ENCODE peak calls at places on chromosomes 5 and 9, in seven cellular contexts. One of them, this sample, is unnamed.

GRCh38 chr9:132370592-132370991 is 15.8 kb upstream of the SETX start:
- DNase-seq in activated CD8-positive, alpha-beta T cell treated with anti-CD3 and anti-CD28 coated beads for 36 hours: no peak
- DNase-seq in OCI-M1: no peak
- DNase-seq in NAMALWA: no peak
- DNase-seq in GM12865: no peak
- DNase-seq in epithelial cell of esophagus: no peak
- DNase-seq in T-helper 1 cell: no peak
- DNase-seq in this sample: no peak

GRCh38 chr5:157554180-157555030 is 21.2 kb downstream of the ADAM19 start:
- DNase-seq in OCI-M1: no peak
- DNase-seq in T-helper 1 cell: no peak
- DNase-seq in activated CD8-positive, alpha-beta T cell treated with anti-CD3 and anti-CD28 coated beads for 36 hours: no peak
- DNase-seq in GM12865: peak; percentile 52
- DNase-seq in NAMALWA: no peak
- DNase-seq in epithelial cell of esophagus: no peak
- DNase-seq in this sample: no peak

GRCh38 chr5:142036918-142037317 is 24.1 kb upstream of the GNPDA1 start:
- DNase-seq in NAMALWA: no peak
- DNase-seq in GM12865: no peak
- DNase-seq in T-helper 1 cell: no peak
- DNase-seq in epithelial cell of esophagus: no peak
- DNase-seq in OCI-M1: no peak
- DNase-seq in activated CD8-positive, alpha-beta T cell treated with anti-CD3 and anti-CD28 coated beads for 36 hours: no peak
- DNase-seq in this sample: no peak

GRCh38 chr9:134174073-134174449 is 9.7 kb upstream of the RNU6ATAC start:
- DNase-seq in T-helper 1 cell: no peak
- DNase-seq in activated CD8-positive, alpha-beta T cell treated with anti-CD3 and anti-CD28 coated beads for 36 hours: no peak
- DNase-seq in NAMALWA: peak; percentile 66
- DNase-seq in epithelial cell of esophagus: no peak
- DNase-seq in OCI-M1: no peak
- DNase-seq in GM12865: no peak
- DNase-seq in this sample: no peak

GRCh38 chr9:123629531-123629930 is 273.5 kb downstream of the CRB2 start:
- DNase-seq in OCI-M1: no peak
- DNase-seq in T-helper 1 cell: no peak
- DNase-seq in epithelial cell of esophagus: no peak
- DNase-seq in activated CD8-positive, alpha-beta T cell treated with anti-CD3 and anti-CD28 coated beads for 36 hours: no peak
- DNase-seq in GM12865: no peak
- DNase-seq in NAMALWA: no peak
- DNase-seq in this sample: no peak

GRCh38 chr9:70080481-70081119 is 37.0 kb downstream of the MAMDC2 start:
- DNase-seq in epithelial cell of esophagus: no peak
- DNase-seq in NAMALWA: no peak
- DNase-seq in T-helper 1 cell: no peak
- DNase-seq in OCI-M1: no peak
- DNase-seq in activated CD8-positive, alpha-beta T cell treated with anti-CD3 and anti-CD28 coated beads for 36 hours: no peak
- DNase-seq in GM12865: no peak
- DNase-seq in this sample: peak; percentile 52

GRCh38 chr9:124505006-124505900 is 1.9 kb downstream of the NR5A1 start:
- DNase-seq in OCI-M1: no peak
- DNase-seq in GM12865: no peak
- DNase-seq in activated CD8-positive, alpha-beta T cell treated with anti-CD3 and anti-CD28 coated beads for 36 hours: no peak
- DNase-seq in NAMALWA: no peak
- DNase-seq in epithelial cell of esophagus: no peak
- DNase-seq in T-helper 1 cell: no peak
- DNase-seq in this sample: no peak

GRCh38 chr5:157143127-157143959 is 678 bp upstream of the MED7 start:
- DNase-seq in activated CD8-positive, alpha-beta T cell treated with anti-CD3 and anti-CD28 coated beads for 36 hours: peak; percentile 84
- DNase-seq in GM12865: peak; percentile 71
- DNase-seq in OCI-M1: peak; percentile 79
- DNase-seq in NAMALWA: peak; percentile 16
- DNase-seq in T-helper 1 cell: peak; percentile 64
- DNase-seq in epithelial cell of esophagus: peak; percentile 14
- DNase-seq in this sample: peak; percentile 34

GRCh38 chr5:62460578-62460983 is 48.0 kb downstream of the IPO11 start:
- DNase-seq in OCI-M1: peak; percentile 74
- DNase-seq in GM12865: peak; percentile 56
- DNase-seq in activated CD8-positive, alpha-beta T cell treated with anti-CD3 and anti-CD28 coated beads for 36 hours: no peak
- DNase-seq in epithelial cell of esophagus: peak; percentile 45
- DNase-seq in T-helper 1 cell: peak; percentile 29
- DNase-seq in NAMALWA: peak; percentile 79
- DNase-seq in this sample: peak; percentile 48

GRCh38 chr9:134434896-134435506 is 108.7 kb downstream of the RXRA start:
- DNase-seq in activated CD8-positive, alpha-beta T cell treated with anti-CD3 and anti-CD28 coated beads for 36 hours: no peak
- DNase-seq in epithelial cell of esophagus: peak; percentile 88
- DNase-seq in T-helper 1 cell: no peak
- DNase-seq in GM12865: no peak
- DNase-seq in OCI-M1: peak; percentile 73
- DNase-seq in NAMALWA: no peak
- DNase-seq in this sample: peak; percentile 98

GRCh38 chr5:57841671-57842375 is 359.2 kb upstream of the ACTBL2 start:
- DNase-seq in T-helper 1 cell: no peak
- DNase-seq in activated CD8-positive, alpha-beta T cell treated with anti-CD3 and anti-CD28 coated beads for 36 hours: no peak
- DNase-seq in NAMALWA: no peak
- DNase-seq in GM12865: no peak
- DNase-seq in OCI-M1: no peak
- DNase-seq in epithelial cell of esophagus: peak; percentile 100
- DNase-seq in this sample: peak; percentile 99

GRCh38 chr9:2210201-2210600 is 195.1 kb downstream of the SMARCA2 start:
- DNase-seq in NAMALWA: no peak
- DNase-seq in activated CD8-positive, alpha-beta T cell treated with anti-CD3 and anti-CD28 coated beads for 36 hours: no peak
- DNase-seq in epithelial cell of esophagus: peak; percentile 29
- DNase-seq in T-helper 1 cell: no peak
- DNase-seq in OCI-M1: no peak
- DNase-seq in GM12865: no peak
- DNase-seq in this sample: no peak

GRCh38 chr9:26669641-26670040 is 223.0 kb downstream of the CAAP1 start:
- DNase-seq in NAMALWA: peak; percentile 4
- DNase-seq in OCI-M1: peak; percentile 40
- DNase-seq in epithelial cell of esophagus: no peak
- DNase-seq in activated CD8-positive, alpha-beta T cell treated with anti-CD3 and anti-CD28 coated beads for 36 hours: no peak
- DNase-seq in GM12865: no peak
- DNase-seq in T-helper 1 cell: no peak
- DNase-seq in this sample: no peak

GRCh38 chr5:176798949-176799348 is 11.4 kb upstream of the UNC5A start:
- DNase-seq in NAMALWA: no peak
- DNase-seq in epithelial cell of esophagus: no peak
- DNase-seq in GM12865: no peak
- DNase-seq in OCI-M1: no peak
- DNase-seq in T-helper 1 cell: no peak
- DNase-seq in activated CD8-positive, alpha-beta T cell treated with anti-CD3 and anti-CD28 coated beads for 36 hours: no peak
- DNase-seq in this sample: no peak

GRCh38 chr5:58860680-58861079 is 277.8 kb downstream of the RAB3C start:
- DNase-seq in NAMALWA: no peak
- DNase-seq in OCI-M1: peak; percentile 79
- DNase-seq in epithelial cell of esophagus: no peak
- DNase-seq in activated CD8-positive, alpha-beta T cell treated with anti-CD3 and anti-CD28 coated beads for 36 hours: no peak
- DNase-seq in T-helper 1 cell: no peak
- DNase-seq in GM12865: no peak
- DNase-seq in this sample: no peak

GRCh38 chr9:16100596-16101091 is 547.8 kb downstream of the CCDC171 start:
- DNase-seq in GM12865: no peak
- DNase-seq in NAMALWA: no peak
- DNase-seq in epithelial cell of esophagus: no peak
- DNase-seq in T-helper 1 cell: no peak
- DNase-seq in OCI-M1: no peak
- DNase-seq in activated CD8-positive, alpha-beta T cell treated with anti-CD3 and anti-CD28 coated beads for 36 hours: no peak
- DNase-seq in this sample: no peak

GRCh38 chr5:6472792-6473191 is 24.1 kb downstream of the UBE2QL1 start:
- DNase-seq in NAMALWA: no peak
- DNase-seq in activated CD8-positive, alpha-beta T cell treated with anti-CD3 and anti-CD28 coated beads for 36 hours: no peak
- DNase-seq in OCI-M1: no peak
- DNase-seq in GM12865: no peak
- DNase-seq in T-helper 1 cell: no peak
- DNase-seq in epithelial cell of esophagus: no peak
- DNase-seq in this sample: no peak

GRCh38 chr9:124471761-124472160 is 21.5 kb downstream of the ADGRD2 start:
- DNase-seq in OCI-M1: no peak
- DNase-seq in T-helper 1 cell: no peak
- DNase-seq in epithelial cell of esophagus: no peak
- DNase-seq in GM12865: no peak
- DNase-seq in NAMALWA: no peak
- DNase-seq in activated CD8-positive, alpha-beta T cell treated with anti-CD3 and anti-CD28 coated beads for 36 hours: no peak
- DNase-seq in this sample: no peak

GRCh38 chr9:126880947-126881332 is 20.5 kb downstream of the ZBTB34 start:
- DNase-seq in NAMALWA: no peak
- DNase-seq in epithelial cell of esophagus: no peak
- DNase-seq in OCI-M1: no peak
- DNase-seq in activated CD8-positive, alpha-beta T cell treated with anti-CD3 and anti-CD28 coated beads for 36 hours: no peak
- DNase-seq in T-helper 1 cell: no peak
- DNase-seq in GM12865: no peak
- DNase-seq in this sample: no peak

GRCh38 chr5:145867806-145868205 is 5.0 kb downstream of the GRXCR2 start:
- DNase-seq in GM12865: no peak
- DNase-seq in T-helper 1 cell: no peak
- DNase-seq in epithelial cell of esophagus: no peak
- DNase-seq in OCI-M1: peak; percentile 55
- DNase-seq in activated CD8-positive, alpha-beta T cell treated with anti-CD3 and anti-CD28 coated beads for 36 hours: no peak
- DNase-seq in NAMALWA: no peak
- DNase-seq in this sample: no peak

GRCh38 chr5:122368845-122369244 is 56.8 kb downstream of the SNCAIP start:
- DNase-seq in NAMALWA: no peak
- DNase-seq in activated CD8-positive, alpha-beta T cell treated with anti-CD3 and anti-CD28 coated beads for 36 hours: no peak
- DNase-seq in epithelial cell of esophagus: no peak
- DNase-seq in T-helper 1 cell: no peak
- DNase-seq in OCI-M1: no peak
- DNase-seq in GM12865: no peak
- DNase-seq in this sample: no peak

GRCh38 chr9:105251733-105252404 is 7.4 kb downstream of the SLC44A1 start:
- DNase-seq in activated CD8-positive, alpha-beta T cell treated with anti-CD3 and anti-CD28 coated beads for 36 hours: no peak
- DNase-seq in OCI-M1: no peak
- DNase-seq in epithelial cell of esophagus: no peak
- DNase-seq in GM12865: no peak
- DNase-seq in T-helper 1 cell: no peak
- DNase-seq in NAMALWA: no peak
- DNase-seq in this sample: no peak

GRCh38 chr5:127957183-127957582 is 126.4 kb upstream of the SLC12A2 start:
- DNase-seq in NAMALWA: no peak
- DNase-seq in activated CD8-positive, alpha-beta T cell treated with anti-CD3 and anti-CD28 coated beads for 36 hours: no peak
- DNase-seq in epithelial cell of esophagus: peak; percentile 20
- DNase-seq in OCI-M1: no peak
- DNase-seq in T-helper 1 cell: no peak
- DNase-seq in GM12865: no peak
- DNase-seq in this sample: peak; percentile 69

GRCh38 chr9:419571-420156 is 205.0 kb downstream of the DOCK8 start:
- DNase-seq in activated CD8-positive, alpha-beta T cell treated with anti-CD3 and anti-CD28 coated beads for 36 hours: no peak
- DNase-seq in OCI-M1: no peak
- DNase-seq in NAMALWA: no peak
- DNase-seq in epithelial cell of esophagus: peak; percentile 74
- DNase-seq in T-helper 1 cell: no peak
- DNase-seq in GM12865: no peak
- DNase-seq in this sample: peak; percentile 10

GRCh38 chr5:75054110-75054930 is 2.0 kb upstream of the GCNT4 start:
- DNase-seq in GM12865: no peak
- DNase-seq in T-helper 1 cell: no peak
- DNase-seq in activated CD8-positive, alpha-beta T cell treated with anti-CD3 and anti-CD28 coated beads for 36 hours: peak; percentile 40
- DNase-seq in NAMALWA: no peak
- DNase-seq in epithelial cell of esophagus: peak; percentile 48
- DNase-seq in OCI-M1: no peak
- DNase-seq in this sample: peak; percentile 56

GRCh38 chr9:77926314-77926959 is 105.2 kb downstream of the GNAQ start:
- DNase-seq in GM12865: no peak
- DNase-seq in epithelial cell of esophagus: peak; percentile 46
- DNase-seq in OCI-M1: peak; percentile 84
- DNase-seq in activated CD8-positive, alpha-beta T cell treated with anti-CD3 and anti-CD28 coated beads for 36 hours: no peak
- DNase-seq in NAMALWA: no peak
- DNase-seq in T-helper 1 cell: no peak
- DNase-seq in this sample: peak; percentile 66

GRCh38 chr5:119269061-119269579 is 86.7 kb upstream of the TNFAIP8 start:
- DNase-seq in NAMALWA: peak; percentile 68
- DNase-seq in epithelial cell of esophagus: peak; percentile 56
- DNase-seq in GM12865: peak; percentile 77
- DNase-seq in activated CD8-positive, alpha-beta T cell treated with anti-CD3 and anti-CD28 coated beads for 36 hours: peak; percentile 54
- DNase-seq in OCI-M1: peak; percentile 71
- DNase-seq in T-helper 1 cell: peak; percentile 64
- DNase-seq in this sample: peak; percentile 65

GRCh38 chr5:181259974-181260719 is 796 bp downstream of the TRIM52 start:
- DNase-seq in activated CD8-positive, alpha-beta T cell treated with anti-CD3 and anti-CD28 coated beads for 36 hours: no peak
- DNase-seq in epithelial cell of esophagus: no peak
- DNase-seq in GM12865: no peak
- DNase-seq in OCI-M1: no peak
- DNase-seq in NAMALWA: no peak
- DNase-seq in T-helper 1 cell: no peak
- DNase-seq in this sample: no peak

GRCh38 chr5:125756456-125756855 is 666.8 kb upstream of the GRAMD2B start:
- DNase-seq in NAMALWA: no peak
- DNase-seq in T-helper 1 cell: no peak
- DNase-seq in OCI-M1: no peak
- DNase-seq in activated CD8-positive, alpha-beta T cell treated with anti-CD3 and anti-CD28 coated beads for 36 hours: no peak
- DNase-seq in epithelial cell of esophagus: peak; percentile 51
- DNase-seq in GM12865: no peak
- DNase-seq in this sample: no peak

GRCh38 chr5:119398713-119399492 is 43.1 kb downstream of the TNFAIP8 start:
- DNase-seq in OCI-M1: no peak
- DNase-seq in T-helper 1 cell: no peak
- DNase-seq in GM12865: no peak
- DNase-seq in activated CD8-positive, alpha-beta T cell treated with anti-CD3 and anti-CD28 coated beads for 36 hours: no peak
- DNase-seq in NAMALWA: no peak
- DNase-seq in epithelial cell of esophagus: peak; percentile 45
- DNase-seq in this sample: peak; percentile 91

GRCh38 chr5:55324815-55325418 is 17.1 kb downstream of the MTREX start:
- DNase-seq in activated CD8-positive, alpha-beta T cell treated with anti-CD3 and anti-CD28 coated beads for 36 hours: no peak
- DNase-seq in NAMALWA: peak; percentile 52
- DNase-seq in GM12865: peak; percentile 53
- DNase-seq in epithelial cell of esophagus: peak; percentile 54
- DNase-seq in OCI-M1: peak; percentile 71
- DNase-seq in T-helper 1 cell: peak; percentile 40
- DNase-seq in this sample: peak; percentile 55

GRCh38 chr5:93585753-93586385 is 2.8 kb downstream of the NR2F1 start:
- DNase-seq in T-helper 1 cell: no peak
- DNase-seq in OCI-M1: no peak
- DNase-seq in epithelial cell of esophagus: no peak
- DNase-seq in GM12865: no peak
- DNase-seq in activated CD8-positive, alpha-beta T cell treated with anti-CD3 and anti-CD28 coated beads for 36 hours: no peak
- DNase-seq in NAMALWA: no peak
- DNase-seq in this sample: peak; percentile 10

GRCh38 chr9:5784526-5785315 is 48.2 kb downstream of the ERMP1 start:
- DNase-seq in NAMALWA: no peak
- DNase-seq in T-helper 1 cell: no peak
- DNase-seq in OCI-M1: no peak
- DNase-seq in GM12865: no peak
- DNase-seq in activated CD8-positive, alpha-beta T cell treated with anti-CD3 and anti-CD28 coated beads for 36 hours: no peak
- DNase-seq in epithelial cell of esophagus: no peak
- DNase-seq in this sample: no peak

GRCh38 chr5:173395257-173395932 is 67.2 kb upstream of the STC2 start:
- DNase-seq in T-helper 1 cell: no peak
- DNase-seq in NAMALWA: no peak
- DNase-seq in GM12865: no peak
- DNase-seq in OCI-M1: no peak
- DNase-seq in epithelial cell of esophagus: peak; percentile 38
- DNase-seq in activated CD8-positive, alpha-beta T cell treated with anti-CD3 and anti-CD28 coated beads for 36 hours: no peak
- DNase-seq in this sample: peak; percentile 73

GRCh38 chr9:38079410-38080105 is 10.5 kb upstream of the SHB start:
- DNase-seq in NAMALWA: no peak
- DNase-seq in activated CD8-positive, alpha-beta T cell treated with anti-CD3 and anti-CD28 coated beads for 36 hours: no peak
- DNase-seq in OCI-M1: no peak
- DNase-seq in T-helper 1 cell: no peak
- DNase-seq in epithelial cell of esophagus: no peak
- DNase-seq in GM12865: no peak
- DNase-seq in this sample: no peak

GRCh38 chr9:22389271-22389670 is 57.4 kb upstream of the DMRTA1 start:
- DNase-seq in T-helper 1 cell: no peak
- DNase-seq in OCI-M1: no peak
- DNase-seq in epithelial cell of esophagus: no peak
- DNase-seq in GM12865: no peak
- DNase-seq in NAMALWA: no peak
- DNase-seq in activated CD8-positive, alpha-beta T cell treated with anti-CD3 and anti-CD28 coated beads for 36 hours: no peak
- DNase-seq in this sample: no peak

GRCh38 chr5:156543348-156543747 is 216.4 kb downstream of the SGCD start:
- DNase-seq in epithelial cell of esophagus: no peak
- DNase-seq in activated CD8-positive, alpha-beta T cell treated with anti-CD3 and anti-CD28 coated beads for 36 hours: no peak
- DNase-seq in T-helper 1 cell: no peak
- DNase-seq in NAMALWA: no peak
- DNase-seq in OCI-M1: no peak
- DNase-seq in GM12865: no peak
- DNase-seq in this sample: no peak

This sample was measured in kidney tubule cell.